ENCODE peak calls at places on chromosomes 4 and X, in five cellular contexts. One of them, this sample, is unnamed.

GRCh38 chr4:98746530-98746929 is 88.1 kb upstream of the TSPAN5 start:
- DNase-seq in GM12878: no peak
- DNase-seq in HepG2: no peak
- DNase-seq in H1: no peak
- DNase-seq in NT2/D1: no peak
- DNase-seq in this sample: no peak

GRCh38 chrX:104921606-104922205 is 298.8 kb downstream of the TEX13A start:
- DNase-seq in NT2/D1: no peak
- DNase-seq in GM12878: no peak
- DNase-seq in HepG2: no peak
- DNase-seq in H1: no peak
- DNase-seq in this sample: no peak

GRCh38 chrX:10526442-10526841 is 93.9 kb downstream of the MID1 start:
- DNase-seq in H1: no peak
- DNase-seq in NT2/D1: no peak
- DNase-seq in HepG2: no peak
- DNase-seq in GM12878: no peak
- DNase-seq in this sample: no peak

GRCh38 chrX:267771-268261 is 13.4 kb upstream of the PLCXD1 start:
- DNase-seq in NT2/D1: no peak
- DNase-seq in H1: no peak
- DNase-seq in HepG2: no peak
- DNase-seq in GM12878: no peak
- DNase-seq in this sample: no peak

GRCh38 chr4:57110635-57111546 is 706 bp upstream of the IGFBP7 start:
- DNase-seq in GM12878: no peak
- DNase-seq in NT2/D1: peak
- DNase-seq in HepG2: no peak
- DNase-seq in H1: peak
- DNase-seq in this sample: no peak

GRCh38 chr4:139666735-139667266 is 1.2 kb downstream of the MGST2 start:
- DNase-seq in H1: no peak
- DNase-seq in HepG2: peak
- DNase-seq in GM12878: no peak
- DNase-seq in NT2/D1: no peak
- DNase-seq in this sample: peak

GRCh38 chrX:153190384-153190783 is 11.3 kb downstream of the MAGEA1 start:
- DNase-seq in GM12878: no peak
- DNase-seq in HepG2: no peak
- DNase-seq in NT2/D1: no peak
- DNase-seq in H1: no peak
- DNase-seq in this sample: no peak

GRCh38 chr4:48173055-48173991 is 39.3 kb upstream of the TXK start:
- DNase-seq in NT2/D1: peak
- DNase-seq in HepG2: no peak
- DNase-seq in H1: no peak
- DNase-seq in GM12878: peak
- DNase-seq in this sample: no peak

GRCh38 chrX:112826020-112826419 is 14.6 kb downstream of the AMOT start:
- DNase-seq in NT2/D1: no peak
- DNase-seq in HepG2: no peak
- DNase-seq in H1: no peak
- DNase-seq in GM12878: no peak
- DNase-seq in this sample: no peak

GRCh38 chr4:101793397-101793796 is 2.9 kb downstream of the BANK1 start:
- DNase-seq in NT2/D1: no peak
- DNase-seq in HepG2: no peak
- DNase-seq in GM12878: no peak
- DNase-seq in H1: no peak
- DNase-seq in this sample: no peak

GRCh38 chrX:3227526-3227925 is 118.9 kb downstream of the MXRA5 start:
- DNase-seq in NT2/D1: no peak
- DNase-seq in GM12878: no peak
- DNase-seq in HepG2: no peak
- DNase-seq in H1: no peak
- DNase-seq in this sample: no peak

GRCh38 chr4:85884251-85884650 is 409.3 kb downstream of the ARHGAP24 start:
- DNase-seq in NT2/D1: no peak
- DNase-seq in GM12878: no peak
- DNase-seq in HepG2: no peak
- DNase-seq in H1: no peak
- DNase-seq in this sample: no peak

GRCh38 chrX:153917814-153918213 is 8.2 kb downstream of the ARHGAP4 start:
- DNase-seq in GM12878: no peak
- DNase-seq in NT2/D1: no peak
- DNase-seq in HepG2: no peak
- DNase-seq in H1: no peak
- DNase-seq in this sample: no peak

GRCh38 chr4:166045457-166045856 is 172.4 kb downstream of the TLL1 start:
- DNase-seq in HepG2: no peak
- DNase-seq in GM12878: peak
- DNase-seq in H1: no peak
- DNase-seq in NT2/D1: no peak
- DNase-seq in this sample: no peak

GRCh38 chr4:140249351-140249750 is 95.4 kb upstream of the MAML3 start:
- DNase-seq in GM12878: no peak
- DNase-seq in HepG2: no peak
- DNase-seq in H1: no peak
- DNase-seq in NT2/D1: no peak
- DNase-seq in this sample: no peak

GRCh38 chrX:9902651-9903050 is 64.5 kb upstream of the CLDN34 start:
- DNase-seq in HepG2: no peak
- DNase-seq in H1: no peak
- DNase-seq in NT2/D1: no peak
- DNase-seq in GM12878: no peak
- DNase-seq in this sample: no peak

GRCh38 chr4:5940470-5941203 is 47.8 kb upstream of the CRMP1 start:
- DNase-seq in HepG2: peak
- DNase-seq in GM12878: no peak
- DNase-seq in NT2/D1: no peak
- DNase-seq in H1: no peak
- DNase-seq in this sample: peak

GRCh38 chrX:155263854-155264628 is at the start of gene RAB39B:
- DNase-seq in GM12878: peak
- DNase-seq in NT2/D1: peak
- DNase-seq in H1: peak
- DNase-seq in HepG2: peak
- DNase-seq in this sample: peak

GRCh38 chr4:98687876-98688275 is 29.5 kb upstream of the TSPAN5 start:
- DNase-seq in NT2/D1: no peak
- DNase-seq in GM12878: no peak
- DNase-seq in H1: no peak
- DNase-seq in HepG2: no peak
- DNase-seq in this sample: no peak

GRCh38 chrX:148380614-148381561 is 119.5 kb upstream of the AFF2 start:
- DNase-seq in H1: no peak
- DNase-seq in NT2/D1: no peak
- DNase-seq in GM12878: peak
- DNase-seq in HepG2: no peak
- DNase-seq in this sample: no peak

GRCh38 chrX:56429581-56429980 is 133.8 kb upstream of the UBQLN2 start:
- DNase-seq in HepG2: no peak
- DNase-seq in H1: peak
- DNase-seq in GM12878: no peak
- DNase-seq in NT2/D1: peak
- DNase-seq in this sample: no peak

GRCh38 chrX:2425281-2426071 is 75.3 kb downstream of the DHRSX start:
- DNase-seq in HepG2: peak
- DNase-seq in H1: no peak
- DNase-seq in NT2/D1: no peak
- DNase-seq in GM12878: no peak
- DNase-seq in this sample: no peak

GRCh38 chrX:140318306-140318705 is 186.6 kb downstream of the SOX3 start:
- DNase-seq in GM12878: no peak
- DNase-seq in H1: no peak
- DNase-seq in HepG2: no peak
- DNase-seq in NT2/D1: no peak
- DNase-seq in this sample: no peak

GRCh38 chr4:36316544-36317082 is 35.2 kb downstream of the DTHD1 start:
- DNase-seq in NT2/D1: no peak
- DNase-seq in H1: no peak
- DNase-seq in GM12878: no peak
- DNase-seq in HepG2: no peak
- DNase-seq in this sample: no peak

GRCh38 chrX:81261576-81261975 is 59.7 kb downstream of the SH3BGRL start:
- DNase-seq in HepG2: peak
- DNase-seq in GM12878: no peak
- DNase-seq in NT2/D1: no peak
- DNase-seq in H1: no peak
- DNase-seq in this sample: no peak

GRCh38 chr4:84733343-84734033 is 150.6 kb downstream of the CDS1 start:
- DNase-seq in NT2/D1: no peak
- DNase-seq in GM12878: no peak
- DNase-seq in H1: no peak
- DNase-seq in HepG2: no peak
- DNase-seq in this sample: no peak

GRCh38 chr4:6616087-6616995 is 24.1 kb upstream of the MRFAP1 start:
- DNase-seq in GM12878: no peak
- DNase-seq in NT2/D1: no peak
- DNase-seq in HepG2: no peak
- DNase-seq in H1: no peak
- DNase-seq in this sample: no peak

GRCh38 chr4:118353452-118353851 is 649 bp upstream of the PRSS12 start:
- DNase-seq in GM12878: no peak
- DNase-seq in HepG2: no peak
- DNase-seq in NT2/D1: no peak
- DNase-seq in H1: no peak
- DNase-seq in this sample: no peak

GRCh38 chr4:151993521-151993920 is 232.7 kb upstream of the GATB start:
- DNase-seq in H1: no peak
- DNase-seq in GM12878: no peak
- DNase-seq in HepG2: no peak
- DNase-seq in NT2/D1: no peak
- DNase-seq in this sample: no peak

GRCh38 chrX:65587616-65588526 is 53.3 kb upstream of the LAS1L start:
- DNase-seq in HepG2: no peak
- DNase-seq in NT2/D1: no peak
- DNase-seq in H1: no peak
- DNase-seq in GM12878: no peak
- DNase-seq in this sample: no peak

GRCh38 chr4:112410364-112410763 is 105.6 kb downstream of the NEUROG2 start:
- DNase-seq in HepG2: no peak
- DNase-seq in H1: no peak
- DNase-seq in NT2/D1: no peak
- DNase-seq in GM12878: no peak
- DNase-seq in this sample: no peak

GRCh38 chr4:42104521-42104920 is 47.9 kb downstream of the BEND4 start:
- DNase-seq in HepG2: no peak
- DNase-seq in NT2/D1: no peak
- DNase-seq in H1: no peak
- DNase-seq in GM12878: no peak
- DNase-seq in this sample: no peak

GRCh38 chr4:151403656-151404055 is 5.3 kb upstream of the FHIP1A start:
- DNase-seq in HepG2: no peak
- DNase-seq in H1: no peak
- DNase-seq in GM12878: no peak
- DNase-seq in NT2/D1: no peak
- DNase-seq in this sample: no peak

DNA sequence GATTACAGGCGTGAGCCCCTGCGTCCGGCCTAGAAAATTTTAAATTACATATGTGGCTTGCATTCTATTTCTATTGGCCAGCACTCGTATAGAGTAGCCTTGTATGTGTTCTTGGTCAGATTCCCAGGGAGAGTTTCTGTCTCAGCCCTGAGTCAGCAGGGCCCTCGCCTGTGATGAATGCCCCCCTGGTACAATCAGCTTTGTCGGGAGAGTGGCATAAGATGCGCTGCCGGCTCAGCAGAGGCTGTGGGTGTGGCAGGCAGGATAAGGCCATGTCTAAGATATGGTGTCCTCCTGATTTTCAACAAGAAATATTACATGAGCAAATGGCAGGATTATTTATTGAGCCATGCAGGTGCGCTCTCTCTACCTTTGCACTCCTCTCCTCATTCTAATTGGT is 1.6 kb upstream of the REELD1 start:
- DNase-seq in H1: no peak
- DNase-seq in NT2/D1: no peak
- DNase-seq in GM12878: no peak
- DNase-seq in HepG2: no peak
- DNase-seq in this sample: no peak
- TF ChIP-seq SUZ12 in H1: no peak
- TF ChIP-seq SUZ12 in NT2/D1: no peak
- TF ChIP-seq SUZ12 in GM12878: no peak
- TF ChIP-seq SUZ12 in HepG2: no peak
- TF ChIP-seq SUZ12 in this sample: no peak

GRCh38 chr4:8384397-8385060 is 56.0 kb downstream of the ACOX3 start:
- DNase-seq in GM12878: no peak
- DNase-seq in NT2/D1: no peak
- DNase-seq in H1: no peak
- DNase-seq in HepG2: no peak
- DNase-seq in this sample: no peak
- TF ChIP-seq SUZ12 in GM12878: no peak
- TF ChIP-seq SUZ12 in NT2/D1: no peak
- TF ChIP-seq SUZ12 in H1: no peak
- TF ChIP-seq SUZ12 in HepG2: no peak
- TF ChIP-seq SUZ12 in this sample: no peak

DNA sequence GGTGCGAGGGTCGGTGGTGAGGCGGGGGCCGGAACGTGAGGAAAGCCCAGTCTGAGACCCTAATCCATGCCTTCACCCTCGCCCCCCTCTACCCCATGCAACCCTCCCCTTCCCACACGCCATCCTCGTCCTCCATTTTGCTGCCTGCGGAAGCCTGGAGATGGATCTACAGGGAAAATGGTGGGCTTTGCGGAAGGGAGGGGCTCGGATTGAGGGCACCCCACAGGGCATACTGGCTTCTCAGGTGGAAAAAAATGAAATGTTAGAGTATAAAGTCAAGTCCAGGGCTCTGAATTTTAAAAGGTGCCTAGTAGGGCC is 819 bp downstream of the BEX4 start:
- DNase-seq in NT2/D1: peak
- DNase-seq in GM12878: no peak
- DNase-seq in HepG2: no peak
- DNase-seq in H1: peak
- DNase-seq in this sample: peak
- TF ChIP-seq SUZ12 in NT2/D1: no peak
- TF ChIP-seq SUZ12 in GM12878: no peak
- TF ChIP-seq SUZ12 in HepG2: no peak
- TF ChIP-seq SUZ12 in H1: no peak
- TF ChIP-seq SUZ12 in this sample: no peak

GRCh38 chr4:185108669-185109068 is 34.4 kb upstream of the SLC25A4 start:
- DNase-seq in GM12878: no peak
- DNase-seq in H1: no peak
- DNase-seq in HepG2: no peak
- DNase-seq in NT2/D1: no peak
- DNase-seq in this sample: no peak

GRCh38 chr4:185110375-185110823 is 32.7 kb upstream of the SLC25A4 start:
- DNase-seq in GM12878: no peak
- DNase-seq in NT2/D1: no peak
- DNase-seq in H1: no peak
- DNase-seq in HepG2: no peak
- DNase-seq in this sample: no peak

GRCh38 chr4:185109736-185110135 is 33.3 kb upstream of the SLC25A4 start:
- DNase-seq in NT2/D1: no peak
- DNase-seq in HepG2: no peak
- DNase-seq in H1: no peak
- DNase-seq in GM12878: no peak
- DNase-seq in this sample: no peak

GRCh38 chr4:185106353-185106752 is 36.7 kb upstream of the SLC25A4 start:
- DNase-seq in GM12878: no peak
- DNase-seq in H1: no peak
- DNase-seq in NT2/D1: no peak
- DNase-seq in HepG2: no peak
- DNase-seq in this sample: no peak

GRCh38 chr4:185108185-185108584 is 34.9 kb upstream of the SLC25A4 start:
- DNase-seq in GM12878: no peak
- DNase-seq in NT2/D1: no peak
- DNase-seq in H1: no peak
- DNase-seq in HepG2: no peak
- DNase-seq in this sample: no peak
- TF ChIP-seq SUZ12 in GM12878: no peak
- TF ChIP-seq SUZ12 in NT2/D1: no peak
- TF ChIP-seq SUZ12 in H1: no peak
- TF ChIP-seq SUZ12 in HepG2: no peak
- TF ChIP-seq SUZ12 in this sample: no peak

This sample was measured in HEK293T.